ENCODE peak calls at places on chromosomes 3 and 15, in six cellular contexts. H is prostate gland; G is mammary epithelial cell; I is CD8-positive, alpha-beta T cell; O is left ventricle myocardium inferior; K is AG09319. A is an unnamed sample.

GRCh38 chr15:85999658-86000057 is 80.0 kb upstream of the AGBL1 start:
- DNase-seq in H (no peak), G (no peak), I (no peak), O (no peak), K (no peak), A (no peak)

GRCh38 chr3:4247391-4247790 is 55.8 kb upstream of the SETMAR start:
- DNase-seq in H (no peak), G (no peak), I (no peak), O (no peak), K (no peak), A (no peak)

GRCh38 chr3:69174871-69175737 is 52.7 kb upstream of the LMOD3 start:
- DNase-seq in H (no peak), G (no peak), I (no peak), O (no peak), K (no peak), A (no peak)

GRCh38 chr3:119184083-119184482 is 10.7 kb downstream of the UPK1B start:
- DNase-seq in H (no peak), G (no peak), I (no peak), O (no peak), K (no peak), A (no peak)

GRCh38 chr3:129829640-129830039 is 63.9 kb downstream of the TMCC1 start:
- DNase-seq in H (peak; percentile 49), G (peak; percentile 79), I (no peak), O (peak; percentile 25), K (peak; percentile 77), A (peak; percentile 54)

GRCh38 chr15:81105521-81105920 is 28.5 kb upstream of the CFAP161 start:
- DNase-seq in H (no peak), G (no peak), I (no peak), O (no peak), K (no peak), A (no peak)

GRCh38 chr15:76335851-76336253 is 721 bp upstream of the ISL2 start:
- DNase-seq in H (no peak), G (no peak), I (no peak), O (no peak), K (no peak), A (peak; percentile 48)

GRCh38 chr3:11638669-11639402 is 4.9 kb downstream of the VGLL4 start:
- DNase-seq in H (peak; percentile 58), G (peak; percentile 45), I (no peak), O (no peak), K (no peak), A (no peak)

GRCh38 chr3:31232049-31233040 is 300.4 kb upstream of the STT3B start:
- DNase-seq in H (no peak), G (no peak), I (no peak), O (no peak), K (no peak), A (no peak)

GRCh38 chr3:52532838-52533622 is 627 bp downstream of the NT5DC2 start:
- DNase-seq in H (no peak), G (peak; percentile 16), I (no peak), O (no peak), K (no peak), A (peak; percentile 29)

GRCh38 chr3:147712357-147712756 is 303.2 kb downstream of the ZIC1 start:
- DNase-seq in H (no peak), G (no peak), I (no peak), O (no peak), K (no peak), A (no peak)

GRCh38 chr3:160968731-160969130 is 136.4 kb downstream of the B3GALNT1 start:
- DNase-seq in H (no peak), G (no peak), I (no peak), O (no peak), K (no peak), A (no peak)

GRCh38 chr15:90664650-90665287 is 52.4 kb upstream of the BLM start:
- DNase-seq in H (no peak), G (no peak), I (no peak), O (peak; percentile 60), K (no peak), A (peak; percentile 34)

GRCh38 chr15:90340345-90340744 is 11.7 kb upstream of the ZNF774 start:
- DNase-seq in H (no peak), G (no peak), I (no peak), O (no peak), K (no peak), A (no peak)

GRCh38 chr15:63502137-63502801 is 2.1 kb upstream of the USP3 start:
- DNase-seq in H (peak; percentile 80), G (no peak), I (no peak), O (no peak), K (no peak), A (no peak)

GRCh38 chr3:37863949-37864822 is 2.5 kb downstream of the CTDSPL start:
- DNase-seq in H (no peak), G (peak; percentile 40), I (no peak), O (no peak), K (no peak), A (peak; percentile 6)

GRCh38 chr15:67188551-67189218 is 65.8 kb downstream of the AAGAB start:
- DNase-seq in H (no peak), G (no peak), I (no peak), O (no peak), K (peak; percentile 89), A (no peak)

GRCh38 chr3:31955581-31955980 is 25.5 kb downstream of the OSBPL10 start:
- DNase-seq in H (no peak), G (no peak), I (no peak), O (no peak), K (no peak), A (no peak)

GRCh38 chr15:95591270-95591669 is 739.2 kb upstream of the NR2F2 start:
- DNase-seq in H (no peak), G (no peak), I (no peak), O (no peak), K (no peak), A (no peak)

GRCh38 chr3:141738636-141739363 is 702 bp downstream of the RNF7 start:
- DNase-seq in H (peak; percentile 16), G (peak; percentile 45), I (peak; percentile 8), O (no peak), K (no peak), A (peak; percentile 49)

GRCh38 chr15:75178938-75179772 is 22.5 kb upstream of the C15orf39 start:
- DNase-seq in H (no peak), G (no peak), I (no peak), O (no peak), K (no peak), A (no peak)

GRCh38 chr3:126613481-126614187 is 41.3 kb downstream of the TXNRD3 start:
- DNase-seq in H (no peak), G (no peak), I (no peak), O (no peak), K (no peak), A (no peak)

GRCh38 chr15:43903864-43904290 is 77.1 kb downstream of the WDR76 start:
- DNase-seq in H (peak; percentile 25), G (peak; percentile 36), I (peak; percentile 37), O (no peak), K (no peak), A (peak; percentile 77)

GRCh38 chr15:77059761-77060345 is 11.1 kb downstream of the TSPAN3 start:
- DNase-seq in H (no peak), G (no peak), I (no peak), O (no peak), K (no peak), A (no peak)

GRCh38 chr3:120274739-120275167 is 10.3 kb downstream of the GPR156 start:
- DNase-seq in H (peak; percentile 21), G (no peak), I (no peak), O (peak; percentile 38), K (no peak), A (no peak)

GRCh38 chr3:81545572-81545971 is 215.9 kb downstream of the GBE1 start:
- DNase-seq in H (no peak), G (peak; percentile 33), I (no peak), O (no peak), K (no peak), A (no peak)

GRCh38 chr15:101251830-101252820 is at the start of gene CHSY1:
- DNase-seq in H (peak; percentile 89), G (peak; percentile 91), I (peak; percentile 79), O (peak; percentile 94), K (peak; percentile 87), A (peak; percentile 81)

GRCh38 chr15:22224241-22224671 is 143.9 kb downstream of the OR4M2 start:
- DNase-seq in H (no peak), G (no peak), I (no peak), O (no peak), K (no peak), A (no peak)

GRCh38 chr3:139380575-139380974 is 8.9 kb downstream of the COPB2 start:
- DNase-seq in H (no peak), G (no peak), I (no peak), O (no peak), K (no peak), A (no peak)
- TF ChIP-seq CTCF in H (no peak), G (no peak), I (no peak), O (no peak), K (no peak), A (no peak)

GRCh38 chr15:65033659-65034269 is 4.3 kb upstream of the MTFMT start:
- DNase-seq in H (no peak), G (peak; percentile 27), I (no peak), O (no peak), K (no peak), A (peak; percentile 49)
- TF ChIP-seq CTCF in H (no peak), G (peak; percentile 57), I (no peak), O (peak; percentile 51), K (peak; percentile 78), A (peak; percentile 79)

GRCh38 chr15:50138391-50138790 is 19.4 kb upstream of the ATP8B4 start:
- DNase-seq in H (no peak), G (no peak), I (no peak), O (no peak), K (no peak), A (no peak)
- TF ChIP-seq CTCF in H (no peak), G (peak; percentile 47), I (no peak), O (no peak), K (no peak), A (no peak)

GRCh38 chr3:111076732-111077131 is 5.1 kb downstream of the NECTIN3 start:
- DNase-seq in H (no peak), G (no peak), I (no peak), O (no peak), K (no peak), A (no peak)

GRCh38 chr3:111084911-111085310 is 13.3 kb downstream of the NECTIN3 start:
- DNase-seq in H (no peak), G (no peak), I (no peak), O (no peak), K (no peak), A (no peak)

GRCh38 chr3:111077384-111077783 is 5.8 kb downstream of the NECTIN3 start:
- DNase-seq in H (no peak), G (no peak), I (no peak), O (no peak), K (no peak), A (no peak)

GRCh38 chr3:111081008-111081545 is 9.5 kb downstream of the NECTIN3 start:
- DNase-seq in H (no peak), G (peak; percentile 27), I (no peak), O (no peak), K (no peak), A (no peak)

DNA sequence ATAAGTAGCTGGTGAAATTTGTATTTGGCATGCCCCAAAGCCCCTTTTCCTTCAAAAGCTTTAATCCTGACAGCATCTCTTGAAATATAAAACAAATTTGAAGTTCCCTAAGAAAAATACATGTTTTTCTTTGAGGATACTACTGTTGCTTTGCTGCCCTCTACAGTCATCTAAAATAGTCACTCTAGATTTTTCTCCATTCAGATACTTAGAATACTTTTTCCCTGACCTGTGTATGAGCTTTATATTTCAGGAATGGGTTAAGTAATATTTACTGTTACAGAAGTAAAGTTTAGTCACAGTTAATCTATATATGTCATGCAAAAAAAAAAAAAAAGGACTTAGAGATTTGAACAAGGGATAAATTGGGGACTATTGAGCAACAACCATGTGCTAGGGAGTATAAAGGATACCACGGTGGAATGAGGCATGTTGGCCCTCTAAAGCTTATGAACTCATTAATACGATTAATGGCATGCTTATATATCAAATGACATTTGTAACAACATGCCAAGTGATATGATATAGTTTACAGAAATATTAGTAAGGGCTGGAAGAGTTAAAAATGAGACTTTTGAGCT is 8.8 kb downstream of the NECTIN3 start:
- DNase-seq in H (no peak), G (peak; percentile 26), I (no peak), O (no peak), K (no peak), A (peak; percentile 36)
- TF ChIP-seq CTCF in H (peak; percentile 18), G (peak; percentile 26), I (peak; percentile 67), O (peak; percentile 69), K (peak; percentile 58), A (peak; percentile 63)